ENCODE peak calls at places on chromosomes 7 and 10, in ten cellular contexts. D, L, M, N, Y, P, W, V, J and G are unnamed samples.
A peak's percentile ranks its signal among the peaks of the same experiment; 100 is the strongest.

GRCh38 chr7:85972504-85973141 is 671.1 kb upstream of the GRM3 start:
- DNase-seq in D (no peak), L (no peak), M (no peak), N (no peak), Y (no peak), P (no peak), W (no peak), V (peak; percentile 11), J (no peak), G (no peak)

GRCh38 chr7:16028103-16028502 is 341.6 kb upstream of the MEOX2 start:
- DNase-seq in D (peak; percentile 55), L (no peak), M (no peak), N (no peak), Y (no peak), P (peak; percentile 76), W (no peak), V (no peak), J (no peak), G (no peak)

GRCh38 chr10:52313350-52314006 is 603 bp upstream of the DKK1 start:
- DNase-seq in D (no peak), L (no peak), M (no peak), N (no peak), Y (no peak), P (peak; percentile 38), W (no peak), V (no peak), J (no peak), G (no peak)

GRCh38 chr10:351770-352318 is 216.6 kb downstream of the ZMYND11 start:
- DNase-seq in D (no peak), L (no peak), M (no peak), N (no peak), Y (no peak), P (no peak), W (peak; percentile 53), V (no peak), J (peak; percentile 73), G (no peak)

GRCh38 chr10:86592413-86592812 is 61.9 kb upstream of the OPN4 start:
- DNase-seq in D (no peak), L (no peak), M (no peak), N (no peak), Y (no peak), P (peak; percentile 33), W (no peak), V (no peak), J (no peak), G (no peak)

GRCh38 chr10:113438660-113439059 is 114.2 kb upstream of the HABP2 start:
- DNase-seq in D (no peak), L (no peak), M (no peak), N (no peak), Y (no peak), P (peak; percentile 63), W (no peak), V (no peak), J (no peak), G (no peak)

GRCh38 chr7:36966039-36966438 is 241.7 kb upstream of the AOAH start:
- DNase-seq in D (no peak), L (no peak), M (no peak), N (no peak), Y (no peak), P (no peak), W (no peak), V (no peak), J (no peak), G (no peak)

GRCh38 chr7:1533569-1534329 is 3.2 kb downstream of the MAFK start:
- DNase-seq in D (peak; percentile 72), L (peak; percentile 64), M (no peak), N (peak; percentile 54), Y (peak; percentile 86), P (peak; percentile 89), W (no peak), V (peak; percentile 62), J (peak; percentile 84), G (peak; percentile 94)

DNA sequence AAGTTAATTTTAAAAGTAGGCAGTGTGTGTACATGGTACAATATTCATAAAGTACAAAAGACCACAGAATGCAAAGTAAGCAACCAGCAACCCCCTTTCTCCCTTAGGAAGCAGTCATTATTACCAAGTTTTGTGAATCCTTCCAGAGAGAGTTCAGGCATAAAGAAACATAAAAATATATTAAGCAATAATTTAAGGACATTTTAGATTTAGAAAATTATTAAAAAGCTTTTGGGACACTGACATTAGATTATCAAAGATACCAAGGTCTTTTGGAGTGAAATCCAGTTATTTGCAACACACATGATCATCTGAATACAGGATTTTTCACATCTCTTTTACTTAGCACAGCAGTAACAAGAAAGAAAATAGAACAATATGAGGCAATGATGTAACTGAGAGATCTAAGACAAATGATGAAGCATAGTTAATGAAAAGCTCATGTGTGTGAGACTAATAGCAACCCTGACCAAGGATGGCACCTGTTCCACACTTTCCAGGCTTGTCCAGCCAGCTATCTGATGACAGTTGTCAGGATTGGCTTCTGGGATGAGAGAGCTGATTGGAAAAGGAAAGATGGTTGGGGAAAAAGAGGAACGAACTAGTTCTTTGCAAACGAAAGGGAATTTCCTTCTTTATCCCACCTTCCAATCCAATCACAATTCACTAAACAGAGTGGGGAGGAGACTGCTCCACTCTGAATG is 115.5 kb upstream of the LAMB4 start:
- DNase-seq in D (no peak), L (no peak), M (no peak), N (no peak), Y (no peak), P (no peak), W (no peak), V (no peak), J (no peak), G (no peak)
- H3K4me3 ChIP-seq in D (no peak overlapping the region), L (no peak overlapping the region), M (no peak overlapping the region), N (no peak overlapping the region), Y (no peak overlapping the region), P (no peak overlapping the region), W (no peak overlapping the region), V (no peak overlapping the region), J (no peak overlapping the region), G (no peak overlapping the region)

GRCh38 chr7:98211221-98211675 is at the start of gene BHLHA15:
- DNase-seq in D (no peak), L (peak; percentile 17), M (peak; percentile 65), N (no peak), Y (no peak), P (no peak), W (no peak), V (peak; percentile 52), J (peak; percentile 85), G (no peak)

GRCh38 chr7:98212532-98213041 is 1.3 kb downstream of the BHLHA15 start:
- DNase-seq in D (no peak), L (peak; percentile 18), M (no peak), N (no peak), Y (no peak), P (no peak), W (no peak), V (no peak), J (peak; percentile 76), G (peak; percentile 40)

GRCh38 chr7:98210513-98211220 is 572 bp upstream of the BHLHA15 start:
- DNase-seq in D (no peak), L (peak; percentile 15), M (no peak), N (no peak), Y (no peak), P (no peak), W (no peak), V (no peak), J (peak; percentile 75), G (no peak)

GRCh38 chr7:98213296-98213873 is 2.1 kb downstream of the BHLHA15 start:
- DNase-seq in D (no peak), L (peak; percentile 12), M (no peak), N (no peak), Y (no peak), P (no peak), W (no peak), V (no peak), J (peak; percentile 72), G (no peak)

GRCh38 chr7:98211676-98212531 is 665 bp downstream of the BHLHA15 start:
- DNase-seq in D (no peak), L (peak; percentile 17), M (no peak), N (no peak), Y (no peak), P (no peak), W (no peak), V (no peak), J (peak; percentile 77), G (no peak)
- H3K4me3 ChIP-seq in D (no peak overlapping the region), L (peak overlapping the region; percentile 41), M (peak overlapping the region; percentile 51), N (peak overlapping the region; percentile 50), Y (no peak overlapping the region), P (peak overlapping the region; percentile 32), W (no peak overlapping the region), V (peak overlapping the region; percentile 14), J (peak overlapping the region; percentile 4), G (no peak overlapping the region)

DNA sequence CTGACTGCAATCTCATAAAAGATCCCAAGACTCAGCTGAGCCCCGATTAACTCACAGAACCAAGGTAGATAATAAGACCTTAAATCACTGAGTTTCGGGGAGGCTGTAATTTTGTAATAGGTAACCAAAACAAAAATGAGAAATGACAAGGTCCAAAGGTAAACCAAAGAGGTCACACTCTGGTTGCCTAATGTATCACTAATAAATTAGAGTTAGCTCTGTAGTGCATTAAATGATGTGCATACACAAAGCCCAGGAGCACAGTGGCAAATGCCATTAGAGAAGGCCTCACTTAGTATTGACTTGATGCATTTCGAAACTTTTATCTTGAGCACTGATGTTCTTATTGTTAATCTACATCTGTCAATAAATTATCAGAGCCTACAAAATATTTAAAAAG is 237.7 kb upstream of the CCDC6 start:
- DNase-seq in D (no peak), L (no peak), M (no peak), N (no peak), Y (no peak), P (no peak), W (no peak), V (no peak), J (no peak), G (no peak)
- H3K4me3 ChIP-seq in D (no peak overlapping the region), L (no peak overlapping the region), M (no peak overlapping the region), N (no peak overlapping the region), Y (no peak overlapping the region), P (no peak overlapping the region), W (no peak overlapping the region), V (no peak overlapping the region), J (no peak overlapping the region), G (no peak overlapping the region)

GRCh38 chr10:11245510-11245909 is 227.8 kb downstream of the CELF2 start:
- DNase-seq in D (no peak), L (no peak), M (no peak), N (no peak), Y (no peak), P (no peak), W (no peak), V (no peak), J (no peak), G (no peak)
- H3K4me3 ChIP-seq in D (no peak overlapping the region), L (no peak overlapping the region), M (no peak overlapping the region), N (no peak overlapping the region), Y (no peak overlapping the region), P (no peak overlapping the region), W (no peak overlapping the region), V (no peak overlapping the region), J (no peak overlapping the region), G (no peak overlapping the region)